ENCODE peak calls at places on chromosomes 13 and 19, in five cellular contexts. X is aorta, K is cardiac muscle cell, W is heart left ventricle, O is stomach. G is an unnamed sample.

GRCh38 chr19:5125797-5126497 is 157.0 kb downstream of the KDM4B start:
- DNase-seq in X (no peak), K (peak; percentile 66), W (no peak), O (no peak), G (no peak)

GRCh38 chr19:29543381-29543780 is 17.6 kb downstream of the VSTM2B start:
- DNase-seq in X (no peak), K (no peak), W (no peak), O (no peak), G (no peak)

GRCh38 chr13:44300895-44301638 is 72.6 kb upstream of the SERP2 start:
- DNase-seq in X (peak; percentile 65), K (peak; percentile 56), W (peak; percentile 63), O (peak; percentile 66), G (peak; percentile 79)

GRCh38 chr19:42076375-42076944 is 494 bp downstream of the ZNF574 start:
- DNase-seq in X (no peak), K (no peak), W (no peak), O (no peak), G (no peak)

GRCh38 chr13:39777527-39778061 is 122.1 kb downstream of the COG6 start:
- DNase-seq in X (no peak), K (no peak), W (no peak), O (no peak), G (no peak)

GRCh38 chr13:46948338-46948737 is 51.5 kb upstream of the HTR2A start:
- DNase-seq in X (no peak), K (no peak), W (no peak), O (no peak), G (no peak)

GRCh38 chr13:30034448-30034795 is 184.0 kb upstream of the UBL3 start:
- DNase-seq in X (no peak), K (no peak), W (no peak), O (no peak), G (no peak)

GRCh38 chr13:61410266-61410665 is 5.4 kb downstream of the PCDH20 start:
- DNase-seq in X (no peak), K (no peak), W (no peak), O (no peak), G (no peak)

GRCh38 chr13:100274942-100275506 is 186.1 kb downstream of the PCCA start:
- DNase-seq in X (no peak), K (no peak), W (no peak), O (no peak), G (no peak)

GRCh38 chr19:55703790-55704215 is 28.8 kb downstream of the EPN1 start:
- DNase-seq in X (no peak), K (no peak), W (no peak), O (peak; percentile 72), G (no peak)

GRCh38 chr19:3692141-3693029 is 7.9 kb downstream of the PIP5K1C start:
- DNase-seq in X (peak; percentile 58), K (no peak), W (no peak), O (no peak), G (no peak)

GRCh38 chr13:93515267-93515666 is 288.7 kb downstream of the GPC6 start:
- DNase-seq in X (no peak), K (no peak), W (no peak), O (no peak), G (no peak)

GRCh38 chr13:77865588-77865987 is 53.0 kb downstream of the EDNRB start:
- DNase-seq in X (no peak), K (no peak), W (no peak), O (no peak), G (no peak)

GRCh38 chr19:16509141-16510061 is 13.2 kb downstream of the C19orf44 start:
- DNase-seq in X (no peak), K (no peak), W (peak; percentile 39), O (no peak), G (no peak)

GRCh38 chr19:18514800-18515682 is 6.8 kb downstream of the ELL start:
- DNase-seq in X (peak; percentile 75), K (peak; percentile 32), W (peak; percentile 49), O (peak; percentile 71), G (no peak)

GRCh38 chr13:102870677-102871415 is 25.0 kb downstream of the ERCC5 start:
- DNase-seq in X (no peak), K (peak; percentile 82), W (peak; percentile 54), O (peak; percentile 56), G (no peak)

GRCh38 chr19:32489971-32490370 is 84.4 kb downstream of the DPY19L3 start:
- DNase-seq in X (no peak), K (no peak), W (no peak), O (no peak), G (no peak)

GRCh38 chr19:13022111-13022858 is 27.0 kb downstream of the NFIX start:
- DNase-seq in X (no peak), K (no peak), W (no peak), O (no peak), G (no peak)

GRCh38 chr13:87779451-87779850 is 108.3 kb downstream of the SLITRK5 start:
- DNase-seq in X (no peak), K (no peak), W (no peak), O (no peak), G (no peak)

GRCh38 chr19:28290963-28291657 is 921.8 kb downstream of the UQCRFS1 start:
- DNase-seq in X (no peak), K (no peak), W (no peak), O (no peak), G (no peak)

GRCh38 chr19:55581145-55581827 is 638 bp upstream of the ZNF579 start:
- DNase-seq in X (no peak), K (no peak), W (no peak), O (peak; percentile 40), G (no peak)

GRCh38 chr13:94140027-94140426 is 339.5 kb downstream of the DCT start:
- DNase-seq in X (no peak), K (no peak), W (no peak), O (no peak), G (no peak)

GRCh38 chr19:29520390-29520789 is 5.4 kb upstream of the VSTM2B start:
- DNase-seq in X (no peak), K (no peak), W (no peak), O (no peak), G (no peak)

GRCh38 chr19:54947381-54947780 is at the start of gene NLRP7:
- DNase-seq in X (no peak), K (no peak), W (no peak), O (no peak), G (no peak)

GRCh38 chr19:35856001-35856400 is 710 bp upstream of the KIRREL2 start:
- DNase-seq in X (no peak), K (peak; percentile 68), W (no peak), O (no peak), G (no peak)

GRCh38 chr13:20940083-20940482 is 37.5 kb upstream of the XPO4 start:
- DNase-seq in X (no peak), K (no peak), W (no peak), O (no peak), G (no peak)

GRCh38 chr13:95536629-95537241 is 15.8 kb upstream of the CLDN10 start:
- DNase-seq in X (no peak), K (peak; percentile 43), W (no peak), O (no peak), G (no peak)

GRCh38 chr13:20161275-20161950 is 561 bp upstream of the GJA3 start:
- DNase-seq in X (no peak), K (peak; percentile 82), W (peak; percentile 51), O (no peak), G (no peak)

GRCh38 chr19:5655412-5655811 is 24.9 kb downstream of the MICOS13 start:
- DNase-seq in X (no peak), K (no peak), W (no peak), O (no peak), G (no peak)

GRCh38 chr13:30000373-30000770 is 150.0 kb upstream of the UBL3 start:
- DNase-seq in X (no peak), K (no peak), W (no peak), O (no peak), G (no peak)

GRCh38 chr19:48237057-48237456 is 18.7 kb downstream of the CARD8 start:
- DNase-seq in X (no peak), K (no peak), W (no peak), O (no peak), G (no peak)

GRCh38 chr13:43261018-43261417 is 237.6 kb downstream of the DNAJC15 start:
- DNase-seq in X (no peak), K (no peak), W (no peak), O (no peak), G (no peak)

DNA sequence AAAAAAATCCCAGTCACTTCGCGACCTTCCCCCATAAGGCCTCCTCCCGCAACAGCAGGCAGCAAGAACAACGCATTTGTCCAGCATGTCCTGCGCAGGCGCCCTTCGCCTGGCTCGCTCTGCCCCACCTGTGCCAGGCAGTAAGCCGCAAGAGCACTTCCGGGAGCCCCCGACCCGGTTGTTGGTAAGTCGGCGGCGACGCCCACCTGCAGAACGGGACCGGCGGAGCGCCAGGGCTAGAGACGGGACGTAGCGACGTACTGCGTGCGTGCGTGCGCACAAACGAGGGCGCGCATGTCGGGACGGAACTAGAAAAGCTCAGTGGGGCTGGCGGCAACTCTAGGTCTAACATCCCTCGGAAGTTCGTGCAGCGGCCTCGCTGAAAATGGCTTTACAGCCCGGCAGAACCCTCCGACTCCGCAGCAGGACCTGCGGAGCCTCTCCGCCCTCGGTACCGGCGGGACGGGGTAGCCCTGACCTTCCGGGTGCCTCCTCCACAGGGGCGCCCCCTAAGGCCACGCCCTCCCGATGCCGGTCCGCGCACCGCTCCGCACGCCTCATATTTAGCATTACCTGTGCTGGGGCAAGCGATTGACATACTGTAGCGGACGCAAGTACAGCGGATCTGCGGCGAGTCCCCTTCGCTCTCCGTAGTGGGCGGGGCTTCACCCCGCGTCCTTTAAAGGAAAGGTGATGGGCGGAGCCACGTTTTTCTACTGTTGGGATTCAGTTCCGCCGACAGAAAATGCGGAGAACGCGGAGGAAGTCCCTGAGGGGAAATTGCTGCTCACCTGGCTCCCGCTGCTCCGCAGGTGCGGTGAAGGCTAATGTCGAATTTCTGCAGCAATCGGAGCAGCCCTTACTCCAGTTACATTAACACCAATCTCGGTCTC is at the start of gene MTIF3:
- DNase-seq in X (peak; percentile 95), K (peak; percentile 97), W (peak; percentile 94), O (peak; percentile 97), G (peak; percentile 95)
- H3K27ac ChIP-seq in X (peak within 1 kb of the TSS; percentile 88), K (peak within 1 kb of the TSS; percentile 89), W (peak within 1 kb of the TSS; percentile 98), O (peak within 1 kb of the TSS; percentile 98), G (peak within 1 kb of the TSS; percentile 90)

GRCh38 chr19:52391135-52391534 is 6.5 kb upstream of the ZNF528 start:
- DNase-seq in X (no peak), K (no peak), W (no peak), O (no peak), G (no peak)
- H3K9me3 ChIP-seq in X (peaks cover 19% of the 10 kb centered on the region), K (no peaks in the 10 kb centered on the region), W (peaks cover 89% of the 10 kb centered on the region), O (peaks cover 33% of the 10 kb centered on the region), G (peaks cover 6% of the 10 kb centered on the region)

GRCh38 chr19:50162988-50163387 is at the start of gene IZUMO2:
- DNase-seq in X (no peak), K (no peak), W (no peak), O (no peak), G (no peak)

GRCh38 chr19:50171752-50172151 is 8.7 kb upstream of the IZUMO2 start:
- DNase-seq in X (no peak), K (no peak), W (no peak), O (no peak), G (no peak)

GRCh38 chr19:50172726-50173125 is 9.6 kb upstream of the IZUMO2 start:
- DNase-seq in X (no peak), K (no peak), W (no peak), O (no peak), G (no peak)

GRCh38 chr19:50173144-50173543 is 10.1 kb upstream of the IZUMO2 start:
- DNase-seq in X (no peak), K (no peak), W (no peak), O (peak; percentile 39), G (no peak)

GRCh38 chr19:50167314-50167721 is 4.2 kb upstream of the IZUMO2 start:
- DNase-seq in X (no peak), K (no peak), W (no peak), O (peak; percentile 30), G (no peak)
- H3K27me3 ChIP-seq in X (no peaks in the 10 kb centered on the region), K (no peaks in the 10 kb centered on the region), W (no peaks in the 10 kb centered on the region), O (peaks cover 17% of the 10 kb centered on the region), G (no peaks in the 10 kb centered on the region)

GRCh38 chr13:109114991-109115390 is 485.6 kb downstream of the MYO16 start:
- DNase-seq in X (no peak), K (no peak), W (no peak), O (no peak), G (no peak)
- H3K27ac ChIP-seq in X (no peak overlapping the region), K (no peak overlapping the region), W (no peak overlapping the region), O (no peak overlapping the region), G (no peak overlapping the region)

G was measured in RWPE2.